ENCODE peak calls at places on chromosomes 11 and 22, in ten cellular contexts. X is psoas muscle, Y is Calu3, S is kidney, H is ovary, N is A549, C is A673, K is choroid plexus epithelial cell, I is uterus, A is AG09309. L is an unnamed sample.

GRCh38 chr11:86606849-86607481 is 65.5 kb downstream of the ME3 start:
- DNase-seq in Y (no peak), I (no peak), N (peak), S (no peak), X (no peak), H (no peak), K (peak), A (no peak), C (no peak), L (no peak)

GRCh38 chr11:32136654-32137053 is 45.8 kb downstream of the RCN1 start:
- DNase-seq in N (no peak), Y (no peak), H (no peak), I (no peak), X (no peak), K (no peak), C (no peak), A (no peak), S (no peak), L (no peak)

GRCh38 chr11:128361451-128362020 is 225.8 kb downstream of the ETS1 start:
- DNase-seq in C (no peak), Y (peak), N (no peak), S (no peak), K (peak), X (no peak), H (no peak), A (peak), I (no peak), L (no peak)

GRCh38 chr22:22210375-22210774 is 34.2 kb upstream of the VPREB1 start:
- DNase-seq in H (no peak), Y (peak), K (peak), C (no peak), N (peak), A (no peak), S (peak), I (no peak), X (no peak), L (no peak)

GRCh38 chr11:112504056-112504455 is 243.4 kb upstream of the PLET1 start:
- DNase-seq in C (no peak), S (no peak), H (no peak), N (no peak), X (no peak), K (no peak), A (no peak), I (no peak), Y (no peak), L (no peak)

GRCh38 chr11:60870733-60871377 is 3.5 kb downstream of the ZP1 start:
- DNase-seq in S (no peak), H (no peak), K (no peak), A (no peak), I (peak), Y (no peak), C (no peak), N (no peak), X (no peak), L (no peak)

GRCh38 chr11:19769820-19770219 is 57.2 kb downstream of the NAV2 start:
- DNase-seq in K (peak), N (no peak), A (peak), C (no peak), S (no peak), H (no peak), I (no peak), Y (no peak), X (no peak), L (no peak)

GRCh38 chr11:1442163-1442562 is 44.4 kb downstream of the MOB2 start:
- DNase-seq in A (no peak), K (peak), C (no peak), S (no peak), H (no peak), N (peak), Y (peak), I (no peak), X (no peak), L (peak)

GRCh38 chr22:23180893-23181762 is 819 bp downstream of the BCR start:
- DNase-seq in I (no peak), S (peak), Y (peak), A (no peak), H (peak), X (peak), C (peak), N (peak), K (no peak), L (no peak)

GRCh38 chr11:118435233-118435892 is 929 bp upstream of the KMT2A start:
- DNase-seq in K (peak), N (peak), C (peak), X (peak), A (no peak), Y (peak), S (peak), I (peak), H (peak), L (peak)

GRCh38 chr11:17905477-17905876 is 107.4 kb downstream of the SERGEF start:
- DNase-seq in C (no peak), I (no peak), Y (no peak), K (no peak), A (no peak), H (no peak), S (no peak), X (no peak), N (no peak), L (no peak)

GRCh38 chr11:118895093-118896039 is 11.7 kb downstream of the CXCR5 start:
- DNase-seq in X (no peak), H (peak), K (no peak), A (no peak), C (no peak), S (peak), N (no peak), Y (no peak), I (no peak), L (no peak)

GRCh38 chr11:726278-726915 is 20.4 kb downstream of the EPS8L2 start:
- DNase-seq in Y (no peak), H (peak), S (peak), K (peak), X (peak), I (no peak), C (no peak), A (no peak), N (no peak), L (no peak)

GRCh38 chr11:2768471-2769408 is 68.9 kb upstream of the KCNQ1OT1 start:
- DNase-seq in Y (no peak), I (no peak), N (peak), H (peak), K (peak), A (peak), C (peak), X (no peak), S (peak), L (no peak)
- TF ChIP-seq CTCF in Y (no peak), I (no peak), N (no peak), H (no peak), K (no peak), A (no peak), C (no peak), X (no peak), S (no peak), L (no peak)

GRCh38 chr22:30434775-30435315 is 9.3 kb downstream of the MTFP1 start:
- DNase-seq in I (no peak), Y (no peak), X (no peak), C (no peak), H (no peak), A (no peak), S (peak), N (no peak), K (peak), L (no peak)

GRCh38 chr22:30433773-30434172 is 8.2 kb downstream of the MTFP1 start:
- DNase-seq in K (no peak), Y (no peak), I (no peak), A (no peak), C (no peak), X (no peak), N (no peak), H (no peak), S (no peak), L (no peak)

GRCh38 chr22:30436196-30436595 is 10.6 kb downstream of the MTFP1 start:
- DNase-seq in C (peak), N (no peak), I (no peak), H (no peak), Y (no peak), A (no peak), K (no peak), S (peak), X (no peak), L (no peak)

GRCh38 chr22:30433227-30433626 is 7.7 kb downstream of the MTFP1 start:
- DNase-seq in A (no peak), N (no peak), Y (no peak), I (no peak), C (no peak), X (no peak), H (no peak), S (no peak), K (no peak), L (no peak)

DNA sequence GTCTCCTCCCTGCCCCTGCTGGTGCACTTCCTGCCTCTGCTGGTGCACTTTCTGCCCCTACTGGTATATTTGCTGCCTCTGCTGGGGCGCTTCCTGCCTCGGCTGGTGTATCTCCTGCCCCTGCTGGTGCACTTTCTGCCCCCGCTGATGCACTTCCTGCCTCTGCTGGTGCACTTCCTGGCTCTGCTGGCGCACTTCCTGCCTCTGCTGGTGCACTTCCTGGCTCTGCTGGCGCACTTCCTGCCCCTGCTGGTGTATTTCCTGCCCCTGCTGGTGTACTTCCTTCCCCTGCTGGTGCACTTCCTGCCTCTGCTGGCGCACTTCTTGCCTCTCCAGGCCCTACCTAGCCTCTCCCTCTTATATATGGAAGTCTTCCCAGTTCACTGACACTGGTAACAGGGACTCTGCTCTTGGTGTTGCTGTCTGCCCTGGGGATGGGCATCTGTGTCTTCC is 10.1 kb downstream of the MTFP1 start:
- DNase-seq in A (no peak), K (no peak), Y (no peak), X (no peak), I (peak), C (peak), H (no peak), S (peak), N (no peak), L (no peak)
- TF ChIP-seq CTCF in A (no peak), K (no peak), Y (no peak), X (no peak), I (no peak), C (peak), H (no peak), S (no peak), N (no peak), L (no peak)

DNA sequence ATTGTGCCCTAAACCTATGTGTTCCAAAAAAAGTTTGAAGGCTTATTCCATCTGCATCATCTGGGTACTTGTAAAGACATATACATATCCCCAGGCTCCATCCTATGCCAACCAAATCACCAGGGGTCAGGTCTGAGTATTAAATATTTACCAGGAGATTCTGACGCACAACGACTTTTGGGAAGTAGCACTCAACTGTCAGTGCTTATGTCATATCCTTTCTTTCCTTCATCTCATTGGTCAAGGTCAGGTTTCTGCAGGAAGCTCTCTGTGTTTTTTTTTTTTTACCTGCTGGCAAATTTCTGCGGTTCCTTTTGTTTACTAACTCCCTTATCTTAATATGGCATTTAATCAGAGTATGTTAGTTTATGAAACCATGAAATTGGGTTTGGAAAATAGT is 22.5 kb upstream of the CYP2R1 start:
- DNase-seq in A (no peak), Y (no peak), X (no peak), H (no peak), I (no peak), K (no peak), S (no peak), N (no peak), C (no peak), L (no peak)
- TF ChIP-seq CTCF in A (no peak), Y (no peak), X (no peak), H (no peak), I (no peak), K (no peak), S (no peak), N (no peak), C (no peak), L (no peak)

DNA sequence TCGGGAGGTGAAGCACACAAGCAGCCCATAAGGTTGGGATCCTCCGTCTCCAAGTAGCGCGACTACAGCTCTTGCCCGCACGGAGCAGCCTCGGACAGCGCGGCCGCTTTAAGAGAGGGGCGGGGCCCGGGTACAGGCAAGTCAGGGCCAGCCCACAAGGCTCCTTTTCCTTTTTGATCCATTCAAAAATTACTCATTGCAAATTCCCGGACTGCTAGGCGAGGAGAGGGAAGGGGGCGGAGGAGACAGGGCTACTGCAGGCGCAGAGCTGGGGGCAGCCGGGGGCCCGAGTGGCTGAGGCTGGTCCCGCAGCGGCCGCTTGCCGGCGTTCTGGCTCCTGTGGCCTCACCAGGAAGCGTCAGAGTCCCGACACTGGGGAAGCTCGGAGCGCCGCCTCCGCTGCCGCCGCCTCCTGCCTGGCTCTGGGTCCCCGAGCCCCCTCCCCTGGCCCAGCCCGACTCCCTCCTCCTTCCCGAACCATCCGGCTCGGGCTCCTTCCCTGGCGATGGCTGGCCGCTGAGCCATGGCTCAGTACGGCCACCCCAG is at the start of gene UBASH3B:
- DNase-seq in A (peak), S (peak), H (peak), Y (peak), N (peak), I (peak), K (peak), C (peak), X (peak), L (no peak)
- TF ChIP-seq CTCF in A (no peak), S (no peak), H (no peak), Y (no peak), N (no peak), I (no peak), K (peak), C (peak), X (peak), L (peak)

GRCh38 chr22:39959640-39960447 is at the start of gene TMA7B:
- DNase-seq in A (no peak), S (no peak), H (no peak), N (peak), I (no peak), X (no peak), K (peak), C (peak), Y (peak), L (no peak)
- TF ChIP-seq CTCF in A (peak), S (no peak), H (no peak), N (no peak), I (peak), X (peak), K (peak), C (peak), Y (no peak), L (no peak)

GRCh38 chr22:36928181-36928580 is 14.8 kb downstream of the CSF2RB start:
- DNase-seq in A (no peak), X (no peak), I (no peak), H (no peak), S (no peak), K (no peak), C (no peak), Y (no peak), N (no peak), L (no peak)

GRCh38 chr22:36925388-36926290 is 12.2 kb downstream of the CSF2RB start:
- DNase-seq in H (no peak), A (no peak), C (no peak), K (no peak), I (no peak), N (no peak), S (peak), Y (no peak), X (no peak), L (no peak)

GRCh38 chr22:36926309-36926708 is 12.9 kb downstream of the CSF2RB start:
- DNase-seq in I (no peak), S (no peak), H (no peak), X (no peak), N (no peak), A (no peak), Y (no peak), K (no peak), C (no peak), L (no peak)

GRCh38 chr22:36927671-36928070 is 14.2 kb downstream of the CSF2RB start:
- DNase-seq in X (no peak), A (no peak), I (no peak), S (no peak), K (no peak), Y (no peak), C (no peak), N (no peak), H (no peak), L (no peak)

DNA sequence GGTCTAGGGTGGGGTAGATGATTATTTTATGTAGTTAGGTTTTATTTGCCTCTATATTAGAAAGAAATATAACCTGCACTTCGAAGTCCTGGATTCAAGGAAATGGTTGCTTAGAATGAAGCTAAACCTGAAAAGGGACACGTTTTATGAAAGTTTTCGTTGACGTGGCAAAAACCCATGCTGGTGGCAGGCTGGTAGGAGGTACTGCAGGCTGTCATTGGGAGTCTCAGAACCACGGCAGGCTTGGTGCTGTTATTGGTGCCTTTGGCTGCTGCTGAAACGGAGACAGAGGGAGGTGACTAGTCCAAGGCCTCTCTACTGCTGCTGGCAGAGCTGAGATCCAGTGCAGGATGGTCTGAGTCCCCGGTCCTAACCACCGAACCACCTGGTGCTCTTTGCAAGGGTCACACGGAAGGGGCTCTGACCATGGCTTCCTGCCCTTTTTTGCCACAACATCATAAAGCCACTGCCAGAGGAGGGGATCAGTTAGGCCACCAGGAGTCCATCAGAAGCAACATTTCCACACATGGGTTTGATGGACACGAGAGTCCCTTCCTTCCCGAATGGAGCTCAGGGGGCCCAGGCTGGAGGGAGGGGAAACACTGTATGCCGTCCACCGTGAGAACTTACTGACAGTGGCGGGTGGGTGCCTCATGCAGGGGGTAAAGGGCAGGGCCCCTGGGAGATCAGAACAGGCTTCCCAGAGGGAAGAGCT is 13.4 kb downstream of the CSF2RB start:
- DNase-seq in A (no peak), I (no peak), N (no peak), H (no peak), K (no peak), Y (no peak), C (no peak), X (no peak), S (no peak), L (no peak)
- TF ChIP-seq CTCF in A (no peak), I (no peak), N (no peak), H (no peak), K (no peak), Y (no peak), C (no peak), X (no peak), S (no peak), L (no peak)

DNA sequence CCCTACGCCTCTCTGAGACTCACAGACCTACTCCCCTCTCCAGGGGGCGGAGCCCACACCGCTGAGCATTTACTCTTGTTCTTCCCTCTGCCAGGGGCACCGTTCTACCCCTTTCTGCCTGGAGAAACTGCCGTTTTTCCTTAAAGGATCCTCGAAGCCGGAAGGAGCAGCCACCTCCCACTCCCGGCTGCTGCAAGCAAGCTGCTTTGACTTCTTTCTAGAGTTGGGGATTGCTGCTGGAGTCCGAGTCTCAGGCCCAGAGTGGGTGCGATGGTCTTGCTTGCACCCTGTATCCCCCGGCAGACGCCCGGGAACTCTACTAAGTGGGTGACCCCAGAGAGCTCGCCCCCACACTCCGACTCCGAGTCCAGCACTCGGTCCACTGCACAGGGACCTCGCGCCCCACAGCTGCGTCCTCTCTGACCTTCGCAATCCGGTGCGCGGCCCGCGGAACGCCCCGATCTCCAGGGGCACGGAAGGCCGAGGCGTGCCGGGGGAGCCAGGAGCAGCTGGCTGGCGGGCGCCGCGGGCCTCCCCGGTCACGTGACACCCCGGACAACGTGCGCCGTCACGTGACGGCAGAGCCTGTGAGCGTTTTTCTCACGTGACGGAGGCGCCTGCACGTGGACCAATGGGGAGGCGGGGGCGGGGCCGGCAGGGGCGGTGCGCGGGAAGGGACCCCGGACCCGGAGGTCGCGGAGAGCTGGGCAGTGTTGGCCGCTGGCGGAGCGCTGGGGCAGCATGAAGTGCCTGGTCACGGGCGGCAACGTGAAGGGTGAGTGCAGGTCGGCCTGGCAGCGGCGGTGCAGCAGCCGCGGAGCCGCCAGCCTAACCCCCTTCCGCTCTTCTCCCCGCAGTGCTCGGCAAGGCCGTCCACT is at the start of gene RAD9A:
- DNase-seq in K (peak), N (peak), Y (peak), S (peak), A (peak), I (peak), X (peak), C (peak), H (peak), L (peak)
- TF ChIP-seq CTCF in K (peak), N (no peak), Y (no peak), S (no peak), A (no peak), I (peak), X (no peak), C (no peak), H (peak), L (no peak)

DNA sequence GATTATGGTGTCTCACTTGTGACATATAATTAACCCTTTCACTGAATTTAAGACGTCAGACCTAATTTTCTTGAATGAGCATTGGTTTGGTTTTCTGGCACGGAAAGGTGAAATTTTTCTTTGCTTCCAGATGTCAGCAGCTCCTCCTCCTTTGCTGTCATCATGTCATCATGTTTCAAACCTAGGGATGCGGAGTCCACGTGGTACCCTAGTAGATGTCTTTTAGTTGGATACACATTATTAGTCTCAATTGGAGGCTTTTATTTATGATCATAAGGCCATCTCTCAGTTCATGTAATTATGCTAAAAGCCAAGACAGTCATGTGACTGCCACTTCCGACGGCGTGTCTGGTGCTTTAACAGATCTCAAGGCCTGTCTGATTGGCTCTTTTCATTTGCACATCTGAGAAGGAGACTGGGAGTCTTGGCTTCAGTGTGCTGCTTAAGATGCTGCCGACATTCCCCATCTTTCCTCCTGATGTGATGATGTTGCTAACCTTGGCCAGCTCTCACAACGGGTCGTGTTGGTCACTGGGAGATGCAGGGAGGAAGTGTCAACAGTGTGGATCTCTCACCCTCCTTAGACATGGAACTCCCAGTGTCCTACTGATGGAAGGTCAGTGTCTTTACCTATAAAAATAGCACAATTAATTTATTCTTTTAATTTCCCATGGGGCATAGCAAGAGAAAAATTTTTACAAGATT is 134.2 kb downstream of the HIPK3 start:
- DNase-seq in N (no peak), A (no peak), S (no peak), Y (no peak), X (no peak), I (no peak), H (no peak), C (no peak), K (no peak), L (no peak)
- TF ChIP-seq CTCF in N (no peak), A (no peak), S (no peak), Y (no peak), X (no peak), I (no peak), H (no peak), C (no peak), K (no peak), L (no peak)